ENCODE peak calls at places on chromosome 14, in five cellular contexts. D, I, M, C and K are unnamed samples.

GRCh38 chr14:63770187-63770807 is 42.4 kb upstream of the SGPP1 start:
- DNase-seq in D (peak), I (peak), M (peak), C (peak), K (peak)

GRCh38 chr14:91228112-91229004 is 16.1 kb downstream of the GPR68 start:
- DNase-seq in D (no peak), I (no peak), M (no peak), C (no peak), K (peak)

GRCh38 chr14:104019806-104020205 is 65.7 kb upstream of the ASPG start:
- DNase-seq in D (no peak), I (no peak), M (no peak), C (no peak), K (no peak)

GRCh38 chr14:73723411-73723798 is 9.2 kb upstream of the PNMA1 start:
- DNase-seq in D (no peak), I (no peak), M (no peak), C (no peak), K (no peak)

GRCh38 chr14:103825103-103825502 is 22.3 kb downstream of the PPP1R13B start:
- DNase-seq in D (no peak), I (peak), M (no peak), C (no peak), K (no peak)

GRCh38 chr14:88554458-88555286 is at the start of gene PTPN21:
- DNase-seq in D (peak), I (peak), M (peak), C (peak), K (peak)

GRCh38 chr14:75711796-75712211 is 50.8 kb downstream of the TTLL5 start:
- DNase-seq in D (peak), I (peak), M (no peak), C (peak), K (peak)

GRCh38 chr14:101121399-101122113 is 218.0 kb upstream of the RTL1 start:
- DNase-seq in D (no peak), I (no peak), M (no peak), C (no peak), K (no peak)

GRCh38 chr14:93200553-93200952 is 6.3 kb downstream of the GON7 start:
- DNase-seq in D (no peak), I (no peak), M (no peak), C (no peak), K (no peak)

GRCh38 chr14:100761481-100761880 is 34.8 kb downstream of the DLK1 start:
- DNase-seq in D (no peak), I (no peak), M (no peak), C (peak), K (no peak)

GRCh38 chr14:68726093-68726695 is 66.7 kb downstream of the ZFP36L1 start:
- DNase-seq in D (no peak), I (no peak), M (no peak), C (no peak), K (no peak)

GRCh38 chr14:75905505-75905904 is 76.3 kb downstream of the TGFB3 start:
- DNase-seq in D (no peak), I (peak), M (no peak), C (no peak), K (no peak)

GRCh38 chr14:51424569-51425251 is 184.7 kb downstream of the TMX1 start:
- DNase-seq in D (no peak), I (peak), M (no peak), C (no peak), K (no peak)

GRCh38 chr14:54002653-54003052 is 46.0 kb upstream of the BMP4 start:
- DNase-seq in D (no peak), I (peak), M (no peak), C (no peak), K (no peak)

GRCh38 chr14:75132374-75133086 is 5.7 kb upstream of the NEK9 start:
- DNase-seq in D (no peak), I (peak), M (peak), C (peak), K (peak)

GRCh38 chr14:105538481-105539049 is 12.2 kb downstream of the TMEM121 start:
- DNase-seq in D (no peak), I (no peak), M (no peak), C (no peak), K (no peak)